ENCODE peak calls at places on chromosome 21, in eight cellular contexts. N is GM23248; B is left colon; R is GM03348; K is neural crest cell; V is IMR-90; S is NCI-H1436; Q is stimulated activated CD4-positive, alpha-beta T cell treated with anti-CD3 and anti-CD28 coated beads, Interleukin-15, amount 100 ng/mL, for 24 hours. T is an unnamed sample.

GRCh38 chr21:27425574-27425973 is 458.7 kb upstream of the ADAMTS5 start:
- DNase-seq in N (peak), B (no peak), R (peak), K (no peak), V (peak), S (no peak), Q (no peak), T (no peak)

GRCh38 chr21:45975017-45975595 is 6.5 kb upstream of the COL6A1 start:
- DNase-seq in N (peak), B (peak), R (peak), K (peak), V (peak), S (no peak), Q (no peak), T (no peak)

GRCh38 chr21:25934130-25934529 is 199.4 kb downstream of the GABPA start:
- DNase-seq in N (no peak), B (no peak), R (no peak), K (no peak), V (peak), S (no peak), Q (no peak), T (no peak)

GRCh38 chr21:42306366-42307035 is 8.7 kb downstream of the TFF3 start:
- DNase-seq in N (no peak), B (no peak), R (no peak), K (no peak), V (no peak), S (no peak), Q (no peak), T (no peak)

GRCh38 chr21:45580576-45581321 is 38.5 kb upstream of the SLC19A1 start:
- DNase-seq in N (no peak), B (no peak), R (no peak), K (no peak), V (no peak), S (no peak), Q (no peak), T (no peak)

GRCh38 chr21:45074048-45074817 is at the start of gene ADARB1:
- DNase-seq in N (peak), B (peak), R (peak), K (peak), V (peak), S (peak), Q (peak), T (peak)

GRCh38 chr21:44703731-44704635 is 7.0 kb downstream of the KRTAP10-12 start:
- DNase-seq in N (no peak), B (no peak), R (no peak), K (no peak), V (no peak), S (no peak), Q (no peak), T (no peak)

GRCh38 chr21:34722684-34723300 is 54.0 kb downstream of the CLIC6 start:
- DNase-seq in N (no peak), B (no peak), R (no peak), K (peak), V (no peak), S (no peak), Q (peak), T (no peak)

GRCh38 chr21:46183910-46184624 is at the start of gene SPATC1L:
- DNase-seq in N (peak), B (peak), R (peak), K (peak), V (peak), S (peak), Q (peak), T (peak)

GRCh38 chr21:41752231-41752681 is 14.6 kb downstream of the RIPK4 start:
- DNase-seq in N (peak), B (no peak), R (peak), K (no peak), V (peak), S (no peak), Q (no peak), T (peak)

GRCh38 chr21:29177800-29178199 is 47.4 kb downstream of the MAP3K7CL start:
- DNase-seq in N (no peak), B (no peak), R (no peak), K (no peak), V (no peak), S (no peak), Q (no peak), T (no peak)

GRCh38 chr21:32611471-32611997 is 643 bp downstream of the CFAP298 start:
- DNase-seq in N (peak), B (peak), R (peak), K (peak), V (peak), S (no peak), Q (peak), T (peak)

GRCh38 chr21:43269461-43269860 is 100.7 kb downstream of the CRYAA start:
- DNase-seq in N (no peak), B (no peak), R (no peak), K (no peak), V (no peak), S (no peak), Q (peak), T (peak)

GRCh38 chr21:43921602-43921978 is 56.6 kb downstream of the AGPAT3 start:
- DNase-seq in N (no peak), B (no peak), R (no peak), K (no peak), V (no peak), S (peak), Q (peak), T (no peak)

GRCh38 chr21:32055305-32055704 is 182.5 kb downstream of the HUNK start:
- DNase-seq in N (no peak), B (no peak), R (no peak), K (no peak), V (no peak), S (no peak), Q (no peak), T (no peak)

GRCh38 chr21:36881223-36881622 is 85.2 kb downstream of the HLCS start:
- DNase-seq in N (no peak), B (no peak), R (no peak), K (no peak), V (peak), S (no peak), Q (no peak), T (no peak)

GRCh38 chr21:17195965-17196364 is 316.9 kb upstream of the CXADR start:
- DNase-seq in N (no peak), B (no peak), R (no peak), K (no peak), V (no peak), S (no peak), Q (no peak), T (no peak)

GRCh38 chr21:16425297-16425696 is 695.5 kb downstream of the USP25 start:
- DNase-seq in N (no peak), B (no peak), R (no peak), K (no peak), V (no peak), S (no peak), Q (no peak), T (no peak)

GRCh38 chr21:42777757-42778344 is 101.5 kb downstream of the WDR4 start:
- DNase-seq in N (no peak), B (no peak), R (no peak), K (no peak), V (no peak), S (no peak), Q (no peak), T (no peak)

GRCh38 chr21:33586927-33587326 is 1.6 kb downstream of the DONSON start:
- DNase-seq in N (no peak), B (no peak), R (no peak), K (no peak), V (no peak), S (no peak), Q (no peak), T (no peak)

GRCh38 chr21:17523007-17523451 is 10.2 kb downstream of the CXADR start:
- DNase-seq in N (no peak), B (no peak), R (no peak), K (no peak), V (no peak), S (no peak), Q (no peak), T (no peak)

GRCh38 chr21:14890141-14890540 is 174.7 kb downstream of the NRIP1 start:
- DNase-seq in N (no peak), B (no peak), R (no peak), K (no peak), V (no peak), S (no peak), Q (no peak), T (no peak)

GRCh38 chr21:45997205-45997494 is 15.6 kb downstream of the COL6A1 start:
- DNase-seq in N (no peak), B (no peak), R (no peak), K (no peak), V (no peak), S (no peak), Q (no peak), T (no peak)

GRCh38 chr21:43359081-43359822 is 67.7 kb downstream of the SIK1 start:
- DNase-seq in N (no peak), B (no peak), R (no peak), K (no peak), V (no peak), S (no peak), Q (no peak), T (no peak)

GRCh38 chr21:34771512-34772028 is 102.8 kb downstream of the CLIC6 start:
- DNase-seq in N (peak), B (no peak), R (peak), K (no peak), V (peak), S (no peak), Q (no peak), T (no peak)

GRCh38 chr21:46077674-46078101 is 20.2 kb upstream of the COL6A2 start:
- DNase-seq in N (no peak), B (no peak), R (no peak), K (no peak), V (no peak), S (no peak), Q (no peak), T (no peak)

GRCh38 chr21:35232545-35233176 is 183.6 kb upstream of the RUNX1 start:
- DNase-seq in N (peak), B (no peak), R (no peak), K (no peak), V (peak), S (no peak), Q (no peak), T (no peak)

GRCh38 chr21:35159881-35160280 is 110.8 kb upstream of the RUNX1 start:
- DNase-seq in N (peak), B (no peak), R (peak), K (no peak), V (peak), S (no peak), Q (no peak), T (no peak)

GRCh38 chr21:17436626-17437111 is 76.2 kb upstream of the CXADR start:
- DNase-seq in N (no peak), B (no peak), R (no peak), K (no peak), V (no peak), S (no peak), Q (no peak), T (no peak)

GRCh38 chr21:38930838-38931237 is 125.1 kb downstream of the ETS2 start:
- DNase-seq in N (peak), B (no peak), R (peak), K (no peak), V (peak), S (no peak), Q (no peak), T (no peak)

GRCh38 chr21:41133896-41134522 is 34.0 kb upstream of the BACE2 start:
- DNase-seq in N (peak), B (no peak), R (peak), K (no peak), V (peak), S (no peak), Q (no peak), T (no peak)

GRCh38 chr21:36422279-36423098 is 37.3 kb downstream of the CHAF1B start:
- DNase-seq in N (peak), B (peak), R (peak), K (peak), V (peak), S (no peak), Q (peak), T (peak)

GRCh38 chr21:41976611-41977010 is 22.8 kb upstream of the C2CD2 start:
- DNase-seq in N (no peak), B (no peak), R (no peak), K (no peak), V (no peak), S (no peak), Q (no peak), T (no peak)

GRCh38 chr21:44942566-44942965 is 2.7 kb downstream of the SLX9 start:
- DNase-seq in N (no peak), B (no peak), R (no peak), K (no peak), V (no peak), S (no peak), Q (no peak), T (no peak)